ENCODE peak calls at places on chromosomes 6 and 20, in four cellular contexts. One of them, this sample, is unnamed.

GRCh38 chr6:1713016-1713600 is 103.4 kb downstream of the FOXC1 start:
- DNase-seq in SHP77: no peak
- DNase-seq in DMS79: no peak
- DNase-seq in ecto neural progenitor cell: peak
- DNase-seq in this sample: no peak

GRCh38 chr6:41247288-41247865 is 19.2 kb downstream of the TREML4 start:
- DNase-seq in SHP77: no peak
- DNase-seq in DMS79: no peak
- DNase-seq in ecto neural progenitor cell: no peak
- DNase-seq in this sample: no peak

GRCh38 chr6:43255408-43256054 is 12.2 kb downstream of the TTBK1 start:
- DNase-seq in ecto neural progenitor cell: no peak
- DNase-seq in SHP77: no peak
- DNase-seq in DMS79: no peak
- DNase-seq in this sample: no peak

GRCh38 chr6:147382945-147383554 is 125.4 kb upstream of the SAMD5 start:
- DNase-seq in SHP77: no peak
- DNase-seq in ecto neural progenitor cell: no peak
- DNase-seq in DMS79: no peak
- DNase-seq in this sample: no peak

GRCh38 chr6:18431581-18431980 is 44.4 kb downstream of the RNF144B start:
- DNase-seq in SHP77: no peak
- DNase-seq in DMS79: peak
- DNase-seq in ecto neural progenitor cell: no peak
- DNase-seq in this sample: no peak

GRCh38 chr6:95408111-95408510 is 169.2 kb upstream of the MANEA start:
- DNase-seq in SHP77: no peak
- DNase-seq in DMS79: no peak
- DNase-seq in ecto neural progenitor cell: no peak
- DNase-seq in this sample: no peak

GRCh38 chr6:163670283-163670682 is 255.8 kb downstream of the QKI start:
- DNase-seq in DMS79: no peak
- DNase-seq in SHP77: no peak
- DNase-seq in ecto neural progenitor cell: no peak
- DNase-seq in this sample: no peak

GRCh38 chr20:19673575-19673974 is 84.5 kb upstream of the RIN2 start:
- DNase-seq in SHP77: no peak
- DNase-seq in ecto neural progenitor cell: no peak
- DNase-seq in DMS79: no peak
- DNase-seq in this sample: no peak

GRCh38 chr6:475341-475740 is 83.8 kb downstream of the IRF4 start:
- DNase-seq in SHP77: no peak
- DNase-seq in ecto neural progenitor cell: no peak
- DNase-seq in DMS79: no peak
- DNase-seq in this sample: no peak

GRCh38 chr20:51463560-51463959 is 79.0 kb downstream of the NFATC2 start:
- DNase-seq in SHP77: no peak
- DNase-seq in DMS79: no peak
- DNase-seq in ecto neural progenitor cell: no peak
- DNase-seq in this sample: no peak

GRCh38 chr6:129575378-129576118 is 134.4 kb downstream of the ARHGAP18 start:
- DNase-seq in SHP77: peak
- DNase-seq in DMS79: no peak
- DNase-seq in ecto neural progenitor cell: no peak
- DNase-seq in this sample: no peak

GRCh38 chr6:72826744-72827438 is 205.0 kb downstream of the KCNQ5 start:
- DNase-seq in ecto neural progenitor cell: no peak
- DNase-seq in SHP77: no peak
- DNase-seq in DMS79: no peak
- DNase-seq in this sample: no peak

GRCh38 chr6:157433678-157434081 is 52.7 kb downstream of the ZDHHC14 start:
- DNase-seq in ecto neural progenitor cell: no peak
- DNase-seq in DMS79: no peak
- DNase-seq in SHP77: no peak
- DNase-seq in this sample: no peak

GRCh38 chr6:85343428-85343827 is 106.5 kb upstream of the NT5E start:
- DNase-seq in ecto neural progenitor cell: no peak
- DNase-seq in DMS79: no peak
- DNase-seq in SHP77: no peak
- DNase-seq in this sample: no peak

GRCh38 chr6:129605962-129606361 is 104.0 kb downstream of the ARHGAP18 start:
- DNase-seq in ecto neural progenitor cell: no peak
- DNase-seq in SHP77: no peak
- DNase-seq in DMS79: no peak
- DNase-seq in this sample: no peak

GRCh38 chr6:20906938-20907337 is 372.7 kb downstream of the CDKAL1 start:
- DNase-seq in DMS79: no peak
- DNase-seq in ecto neural progenitor cell: no peak
- DNase-seq in SHP77: no peak
- DNase-seq in this sample: no peak

GRCh38 chr6:139230421-139230840 is 61.4 kb downstream of the TXLNB start:
- DNase-seq in SHP77: peak
- DNase-seq in DMS79: no peak
- DNase-seq in ecto neural progenitor cell: no peak
- DNase-seq in this sample: no peak

GRCh38 chr6:109284675-109285074 is 97.6 kb downstream of the CD164 start:
- DNase-seq in DMS79: no peak
- DNase-seq in SHP77: no peak
- DNase-seq in ecto neural progenitor cell: no peak
- DNase-seq in this sample: no peak

GRCh38 chr6:44227138-44227770 is 3.9 kb downstream of the SLC29A1 start:
- DNase-seq in SHP77: no peak
- DNase-seq in DMS79: no peak
- DNase-seq in ecto neural progenitor cell: no peak
- DNase-seq in this sample: no peak

GRCh38 chr20:31570735-31571617 is 34.1 kb upstream of the ID1 start:
- DNase-seq in SHP77: peak
- DNase-seq in ecto neural progenitor cell: no peak
- DNase-seq in DMS79: no peak
- DNase-seq in this sample: no peak

GRCh38 chr6:38570750-38571149 is 69.0 kb downstream of the BTBD9 start:
- DNase-seq in ecto neural progenitor cell: no peak
- DNase-seq in SHP77: peak
- DNase-seq in DMS79: no peak
- DNase-seq in this sample: no peak

GRCh38 chr20:3731944-3732326 is 550 bp upstream of the HSPA12B start:
- DNase-seq in SHP77: no peak
- DNase-seq in ecto neural progenitor cell: no peak
- DNase-seq in DMS79: no peak
- DNase-seq in this sample: no peak

GRCh38 chr6:6942826-6943225 is 164.9 kb upstream of the RREB1 start:
- DNase-seq in SHP77: peak
- DNase-seq in ecto neural progenitor cell: no peak
- DNase-seq in DMS79: peak
- DNase-seq in this sample: no peak

GRCh38 chr20:5316188-5317158 is at the start of gene PROKR2:
- DNase-seq in SHP77: no peak
- DNase-seq in ecto neural progenitor cell: peak
- DNase-seq in DMS79: peak
- DNase-seq in this sample: peak

GRCh38 chr20:20410678-20411077 is 42.8 kb downstream of the INSM1 start:
- DNase-seq in DMS79: peak
- DNase-seq in SHP77: peak
- DNase-seq in ecto neural progenitor cell: peak
- DNase-seq in this sample: peak

GRCh38 chr6:95685817-95686216 is 108.5 kb downstream of the MANEA start:
- DNase-seq in SHP77: no peak
- DNase-seq in DMS79: no peak
- DNase-seq in ecto neural progenitor cell: no peak
- DNase-seq in this sample: no peak

GRCh38 chr6:161373905-161374451 is 100.1 kb upstream of the AGPAT4 start:
- DNase-seq in DMS79: no peak
- DNase-seq in SHP77: peak
- DNase-seq in ecto neural progenitor cell: peak
- DNase-seq in this sample: peak

GRCh38 chr20:64101731-64102621 is 5.4 kb downstream of the NPBWR2 start:
- DNase-seq in SHP77: peak
- DNase-seq in DMS79: peak
- DNase-seq in ecto neural progenitor cell: peak
- DNase-seq in this sample: peak

GRCh38 chr6:8546496-8546895 is 111.2 kb upstream of the SLC35B3 start:
- DNase-seq in ecto neural progenitor cell: no peak
- DNase-seq in DMS79: no peak
- DNase-seq in SHP77: no peak
- DNase-seq in this sample: no peak

GRCh38 chr6:36867471-36868224 is 7.0 kb downstream of the PPIL1 start:
- DNase-seq in SHP77: no peak
- DNase-seq in ecto neural progenitor cell: no peak
- DNase-seq in DMS79: no peak
- DNase-seq in this sample: no peak

GRCh38 chr6:135895231-135895931 is 43.9 kb downstream of the PDE7B start:
- DNase-seq in SHP77: no peak
- DNase-seq in DMS79: no peak
- DNase-seq in ecto neural progenitor cell: no peak
- DNase-seq in this sample: no peak

GRCh38 chr20:10708342-10709185 is 34.8 kb upstream of the JAG1 start:
- DNase-seq in ecto neural progenitor cell: peak
- DNase-seq in SHP77: no peak
- DNase-seq in DMS79: no peak
- DNase-seq in this sample: no peak

GRCh38 chr6:167965602-167966539 is 31.6 kb upstream of the KIF25 start:
- DNase-seq in DMS79: no peak
- DNase-seq in ecto neural progenitor cell: no peak
- DNase-seq in SHP77: no peak
- DNase-seq in this sample: no peak

GRCh38 chr6:33981421-33981820 is 164.5 kb downstream of the GRM4 start:
- DNase-seq in DMS79: no peak
- DNase-seq in ecto neural progenitor cell: peak
- DNase-seq in SHP77: no peak
- DNase-seq in this sample: no peak

GRCh38 chr6:43964659-43965570 is 162.3 kb downstream of the MRPL14 start:
- DNase-seq in ecto neural progenitor cell: peak
- DNase-seq in SHP77: no peak
- DNase-seq in DMS79: no peak
- DNase-seq in this sample: no peak

GRCh38 chr6:146543940-146544661 is 468 bp downstream of the RAB32 start:
- DNase-seq in SHP77: no peak
- DNase-seq in DMS79: no peak
- DNase-seq in ecto neural progenitor cell: peak
- DNase-seq in this sample: peak

This sample was measured in glutamatergic neuron.